ENCODE peak calls at places on chromosomes 3 and 15, in four cellular contexts. B is GM12878, L is HepG2, O is GM23338. P is an unnamed sample.

GRCh38 chr15:85154061-85154460 is 172.4 kb downstream of the PDE8A start:
- DNase-seq in L (no peak), O (peak), B (no peak), P (no peak)

GRCh38 chr3:30689202-30689641 is 82.8 kb downstream of the TGFBR2 start:
- DNase-seq in O (no peak), L (no peak), B (no peak), P (peak)

GRCh38 chr3:157376596-157377300 is 59.9 kb upstream of the PTX3 start:
- DNase-seq in L (no peak), B (no peak), O (no peak), P (no peak)

GRCh38 chr3:36124118-36124796 is 256.0 kb upstream of the STAC start:
- DNase-seq in L (peak), O (peak), B (no peak), P (peak)

GRCh38 chr3:39941941-39942340 is 132.5 kb downstream of the MYRIP start:
- DNase-seq in B (no peak), L (peak), O (no peak), P (no peak)

GRCh38 chr3:194009019-194009418 is 126.9 kb upstream of the HES1 start:
- DNase-seq in B (no peak), L (no peak), O (peak), P (no peak)

GRCh38 chr3:33389908-33390307 is 50.3 kb downstream of the UBP1 start:
- DNase-seq in O (no peak), B (no peak), L (no peak), P (no peak)

GRCh38 chr15:39363761-39364586 is 216.9 kb upstream of the THBS1 start:
- DNase-seq in L (peak), B (no peak), O (no peak), P (no peak)

GRCh38 chr3:110624571-110624970 is 447.0 kb upstream of the NECTIN3 start:
- DNase-seq in O (no peak), B (no peak), L (no peak), P (no peak)

GRCh38 chr15:70195808-70196304 is 98.1 kb upstream of the TLE3 start:
- DNase-seq in L (peak), B (no peak), O (no peak), P (peak)

GRCh38 chr3:108662141-108662738 is 72.7 kb downstream of the DZIP3 start:
- DNase-seq in O (peak), B (peak), L (peak), P (peak)

GRCh38 chr15:71526061-71526460 is 284.3 kb upstream of the NR2E3 start:
- DNase-seq in B (no peak), L (no peak), O (peak), P (no peak)

GRCh38 chr3:13657660-13658435 is 108.9 kb downstream of the FBLN2 start:
- DNase-seq in O (peak), L (no peak), B (no peak), P (peak)

GRCh38 chr15:67196672-67197363 is 57.6 kb downstream of the AAGAB start:
- DNase-seq in L (no peak), B (no peak), O (no peak), P (no peak)

GRCh38 chr3:123688241-123688747 is 103.4 kb upstream of the HACD2 start:
- DNase-seq in O (no peak), L (peak), B (no peak), P (peak)

GRCh38 chr3:153667341-153667740 is 453.8 kb upstream of the ARHGEF26 start:
- DNase-seq in L (no peak), B (no peak), O (peak), P (no peak)

GRCh38 chr3:149581681-149582349 is 76.0 kb downstream of the WWTR1 start:
- DNase-seq in B (no peak), L (no peak), O (no peak), P (peak)

GRCh38 chr3:178551916-178552321 is 15.7 kb downstream of the KCNMB2 start:
- DNase-seq in L (no peak), B (no peak), O (no peak), P (no peak)

GRCh38 chr15:39587910-39588530 is 7.1 kb downstream of the THBS1 start:
- DNase-seq in B (no peak), O (no peak), L (no peak), P (no peak)

GRCh38 chr15:29570931-29571727 is 251.1 kb downstream of the TJP1 start:
- DNase-seq in B (no peak), O (peak), L (no peak), P (peak)

GRCh38 chr3:2937578-2937977 is 172.6 kb downstream of the IL5RA start:
- DNase-seq in B (no peak), L (no peak), O (no peak), P (no peak)

GRCh38 chr15:88738796-88739195 is 64.4 kb upstream of the ACAN start:
- DNase-seq in O (no peak), B (no peak), L (no peak), P (no peak)

GRCh38 chr15:39495871-39496459 is 84.9 kb upstream of the THBS1 start:
- DNase-seq in L (no peak), O (no peak), B (no peak), P (no peak)

GRCh38 chr3:155753038-155753647 is 8.3 kb upstream of the PLCH1 start:
- DNase-seq in L (peak), B (no peak), O (peak), P (no peak)

GRCh38 chr3:5095879-5096278 is 26.2 kb upstream of the ARL8B start:
- DNase-seq in O (peak), L (no peak), B (no peak), P (no peak)

GRCh38 chr3:5096368-5096767 is 25.7 kb upstream of the ARL8B start:
- DNase-seq in O (no peak), B (no peak), L (no peak), P (no peak)

GRCh38 chr3:5092018-5092417 is 30.1 kb upstream of the ARL8B start:
- DNase-seq in B (no peak), O (no peak), L (peak), P (no peak)

GRCh38 chr3:5090197-5090596 is 31.9 kb upstream of the ARL8B start:
- DNase-seq in O (no peak), B (no peak), L (no peak), P (no peak)

GRCh38 chr3:5093786-5094185 is 28.3 kb upstream of the ARL8B start:
- DNase-seq in L (no peak), O (no peak), B (no peak), P (no peak)
- TF ChIP-seq JUNB in L (no peak), O (no peak), B (no peak), P (no peak)

GRCh38 chr15:83869329-83869728 is 215.4 kb downstream of the ADAMTSL3 start:
- DNase-seq in B (no peak), O (no peak), L (no peak), P (no peak)

GRCh38 chr15:83873966-83874365 is 220.0 kb downstream of the ADAMTSL3 start:
- DNase-seq in B (no peak), L (no peak), O (no peak), P (no peak)

DNA sequence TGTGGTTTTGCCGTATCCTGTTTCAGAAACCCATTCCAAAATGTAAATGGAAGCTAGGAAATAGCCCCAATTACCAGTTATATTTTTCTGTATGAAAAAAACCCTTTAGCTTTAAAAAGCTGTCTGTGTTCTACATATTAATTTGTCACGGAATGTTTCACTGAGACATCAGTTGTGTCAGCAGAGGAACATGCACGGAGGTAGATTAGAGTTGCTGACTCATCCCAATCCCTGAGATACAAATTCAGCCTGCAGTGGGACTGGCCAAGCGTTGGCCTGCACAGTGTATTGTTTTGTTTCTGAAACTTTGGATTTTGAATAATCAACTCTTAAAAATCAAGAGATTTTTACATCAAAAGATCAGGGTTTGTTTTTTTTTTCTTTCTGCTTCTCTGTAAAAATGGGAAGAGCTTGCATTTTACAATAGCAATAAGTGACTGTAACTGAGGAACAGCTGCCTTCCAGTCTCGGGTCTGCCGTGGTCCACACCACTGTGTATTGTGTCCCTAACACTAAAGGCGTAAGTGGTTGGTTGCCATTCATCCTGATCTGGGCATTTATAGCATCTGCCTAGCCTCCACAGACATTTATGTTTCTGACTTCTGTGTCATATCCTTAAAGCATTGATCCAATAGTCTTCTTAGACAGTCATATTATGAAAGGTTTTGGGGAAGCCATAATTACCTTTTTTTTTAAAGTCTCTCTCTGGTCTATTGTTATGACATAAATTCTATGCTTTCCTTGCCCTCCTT is 218.1 kb downstream of the ADAMTSL3 start:
- DNase-seq in L (no peak), B (peak), O (no peak), P (peak)
- TF ChIP-seq JUNB in L (no peak), B (peak), O (no peak), P (no peak)

GRCh38 chr3:100105536-100105935 is 8.8 kb downstream of the FILIP1L start:
- DNase-seq in B (no peak), O (no peak), L (no peak), P (no peak)

GRCh38 chr3:100102757-100103156 is 11.5 kb downstream of the FILIP1L start:
- DNase-seq in L (no peak), B (no peak), O (no peak), P (no peak)

GRCh38 chr3:100104442-100104798 is 9.9 kb downstream of the FILIP1L start:
- DNase-seq in O (no peak), B (no peak), L (no peak), P (no peak)

GRCh38 chr3:100104817-100105413 is 9.4 kb downstream of the FILIP1L start:
- DNase-seq in L (no peak), B (no peak), O (no peak), P (no peak)

GRCh38 chr3:100103558-100104441 is 10.5 kb downstream of the FILIP1L start:
- DNase-seq in O (no peak), B (peak), L (peak), P (no peak)
- TF ChIP-seq JUNB in O (no peak), B (peak), L (no peak), P (no peak)

GRCh38 chr3:127410137-127410488 is 122.3 kb upstream of the PRR20G start:
- DNase-seq in B (no peak), O (no peak), L (no peak), P (no peak)

GRCh38 chr3:127409421-127410136 is 121.7 kb upstream of the PRR20G start:
- DNase-seq in L (no peak), B (no peak), O (no peak), P (no peak)

GRCh38 chr3:127410678-127411077 is 122.8 kb upstream of the PRR20G start:
- DNase-seq in B (no peak), O (no peak), L (no peak), P (no peak)

GRCh38 chr3:127412578-127413317 is 124.9 kb upstream of the PRR20G start:
- DNase-seq in L (no peak), B (no peak), O (no peak), P (no peak)

DNA sequence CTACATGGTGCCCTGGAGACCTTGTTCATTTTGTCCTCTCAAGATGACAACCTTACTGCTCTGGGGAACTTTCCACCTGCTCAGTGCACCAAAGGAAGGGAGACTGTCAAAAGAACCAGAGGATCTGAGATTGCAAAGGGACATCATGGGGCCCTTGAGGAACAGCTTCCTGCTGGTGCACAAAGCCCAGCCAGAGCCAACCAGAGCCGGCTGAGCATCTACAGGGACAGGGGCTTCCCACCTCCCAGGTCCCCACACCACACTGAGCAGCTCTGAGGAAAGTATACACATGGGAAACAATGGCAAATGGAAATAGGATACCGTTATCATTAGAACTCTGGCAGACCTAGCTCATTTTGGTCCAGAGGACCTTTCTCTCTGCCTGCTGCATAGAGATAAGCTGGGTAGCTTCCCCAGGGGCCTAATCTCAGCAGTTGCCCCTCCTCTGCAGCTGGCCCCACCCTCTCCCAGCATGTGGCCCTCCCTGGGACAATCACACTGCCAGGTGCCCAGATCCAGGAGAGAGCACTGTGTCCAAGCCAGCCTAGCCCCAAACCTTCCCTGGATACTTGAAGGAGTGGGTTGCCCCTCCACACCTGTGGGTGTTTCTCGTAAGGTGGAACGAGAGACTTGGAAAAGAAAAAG is 123.4 kb upstream of the PRR20G start:
- DNase-seq in B (no peak), O (no peak), L (no peak), P (no peak)
- TF ChIP-seq JUNB in B (no peak), O (no peak), L (no peak), P (no peak)

GRCh38 chr3:126287171-126287535 is 70.1 kb downstream of the KLF15 start:
- DNase-seq in B (no peak), O (no peak), L (no peak), P (no peak)

GRCh38 chr3:126287536-126288181 is 69.5 kb downstream of the KLF15 start:
- DNase-seq in B (no peak), L (peak), O (peak), P (no peak)

GRCh38 chr3:126285369-126285768 is 71.8 kb downstream of the KLF15 start:
- DNase-seq in L (no peak), B (no peak), O (no peak), P (no peak)

GRCh38 chr3:126290325-126290724 is 66.9 kb downstream of the KLF15 start:
- DNase-seq in O (no peak), B (no peak), L (no peak), P (no peak)

GRCh38 chr3:126288314-126288713 is 68.9 kb downstream of the KLF15 start:
- DNase-seq in B (no peak), L (no peak), O (peak), P (no peak)
- TF ChIP-seq JUNB in B (no peak), L (no peak), O (no peak), P (no peak)

P was measured in A549.